ENCODE peak calls at places on chromosome 1, in five cellular contexts. P is activated naive CD8-positive, alpha-beta T cell treated with anti-CD3 and anti-CD28 coated beads for 36 hours; Z is fibroblast of lung; C is amniotic stem cell; A is IMR-90. N is an unnamed sample.

GRCh38 chr1:7847599-7847998 is 5.3 kb downstream of the UTS2 start:
- DNase-seq in P (no peak), Z (peak; percentile 75), C (peak; percentile 9), A (peak; percentile 93), N (no peak)

GRCh38 chr1:32448773-32449456 is 16.0 kb upstream of the ZBTB8B start:
- DNase-seq in P (no peak), Z (peak; percentile 14), C (no peak), A (no peak), N (no peak)

GRCh38 chr1:54402896-54403295 is 3.3 kb downstream of the SSBP3 start:
- DNase-seq in P (no peak), Z (peak; percentile 30), C (no peak), A (peak; percentile 31), N (no peak)

GRCh38 chr1:46039571-46040052 is 92.8 kb downstream of the PIK3R3 start:
- DNase-seq in P (no peak), Z (peak; percentile 62), C (no peak), A (peak; percentile 48), N (no peak)

GRCh38 chr1:202684716-202685115 is 25.5 kb downstream of the SYT2 start:
- DNase-seq in P (no peak), Z (no peak), C (no peak), A (no peak), N (no peak)

GRCh38 chr1:196873385-196873784 is 14.5 kb upstream of the CFHR4 start:
- DNase-seq in P (no peak), Z (peak; percentile 52), C (no peak), A (no peak), N (no peak)

GRCh38 chr1:54993140-54993539 is 5.6 kb upstream of the BSND start:
- DNase-seq in P (no peak), Z (no peak), C (no peak), A (no peak), N (no peak)

GRCh38 chr1:231544943-231545592 is 16.6 kb downstream of the TSNAX start:
- DNase-seq in P (no peak), Z (no peak), C (no peak), A (no peak), N (no peak)

GRCh38 chr1:223819730-223820514 is 25.8 kb downstream of the TP53BP2 start:
- DNase-seq in P (no peak), Z (peak; percentile 60), C (no peak), A (peak; percentile 89), N (no peak)

GRCh38 chr1:39539252-39539790 is 37.3 kb downstream of the PABPC4 start:
- DNase-seq in P (peak; percentile 37), Z (peak; percentile 58), C (peak; percentile 28), A (peak; percentile 72), N (no peak)

GRCh38 chr1:56295949-56296929 is 283.1 kb downstream of the PLPP3 start:
- DNase-seq in P (no peak), Z (no peak), C (no peak), A (no peak), N (no peak)

GRCh38 chr1:98278055-98278454 is 357.2 kb upstream of the DPYD start:
- DNase-seq in P (no peak), Z (no peak), C (no peak), A (no peak), N (no peak)

GRCh38 chr1:108708726-108709660 is 3.7 kb upstream of the FNDC7 start:
- DNase-seq in P (peak; percentile 55), Z (no peak), C (no peak), A (no peak), N (no peak)

GRCh38 chr1:92411511-92411910 is 75.2 kb downstream of the GFI1 start:
- DNase-seq in P (no peak), Z (peak; percentile 65), C (peak; percentile 2), A (peak; percentile 78), N (no peak)

N was measured in retinal pigment epithelial cell.